ENCODE peak calls at places on chromosomes 12 and 14, in four cellular contexts. A is HCT116, H is neural progenitor cell, M is cardiac muscle cell. T is an unnamed sample. For H3K4me1 and H3K27me3, the result is how much of the 10 kb centered on the place peaks cover.

GRCh38 chr14:28758253-28758915 is 8.2 kb upstream of the FOXG1 start:
- DNase-seq in A (no peak), H (peak), M (no peak), T (no peak)

GRCh38 chr12:47808049-47808448 is 11.7 kb downstream of the HDAC7 start:
- DNase-seq in A (no peak), H (no peak), M (no peak), T (no peak)

GRCh38 chr12:12521044-12521485 is 41.6 kb downstream of the DUSP16 start:
- DNase-seq in A (no peak), H (peak), M (no peak), T (peak)

GRCh38 chr14:68695326-68695768 is 97.5 kb downstream of the ZFP36L1 start:
- DNase-seq in A (peak), H (no peak), M (peak), T (no peak)

GRCh38 chr12:6745751-6746525 is 7.0 kb downstream of the MLF2 start:
- DNase-seq in A (no peak), H (no peak), M (no peak), T (no peak)

GRCh38 chr14:104421401-104421821 is 158.2 kb upstream of the C14orf180 start:
- DNase-seq in A (no peak), H (no peak), M (no peak), T (no peak)

GRCh38 chr12:15837141-15837781 is 44.9 kb upstream of the STRAP start:
- DNase-seq in A (no peak), H (no peak), M (peak), T (no peak)

GRCh38 chr14:74475678-74476077 is 17.4 kb downstream of the NPC2 start:
- DNase-seq in A (no peak), H (no peak), M (peak), T (no peak)

DNA sequence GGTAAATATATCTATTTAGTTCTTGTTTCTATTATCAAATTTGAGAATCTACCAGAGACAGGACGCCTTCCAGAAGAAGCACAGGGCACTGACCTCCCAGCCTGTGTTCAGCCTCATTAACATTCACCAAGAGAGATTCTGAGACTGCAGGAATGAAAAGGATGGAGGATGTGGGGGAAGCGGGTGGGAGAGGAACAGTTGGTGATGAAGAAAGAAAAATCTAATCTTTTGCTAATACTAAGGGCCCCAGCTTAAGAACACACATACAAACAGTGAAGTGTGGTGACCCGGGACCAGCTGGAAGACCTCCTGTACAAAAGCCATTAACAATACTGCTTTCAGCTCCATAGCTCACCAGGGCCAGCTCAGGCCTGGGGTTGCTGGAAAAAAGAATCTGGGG is 160.5 kb downstream of the NUAK1 start:
- DNase-seq in A (no peak), H (no peak), M (no peak), T (no peak)
- H3K4me1 ChIP-seq in A (under half), H (under half), M (under half), T (under half)

DNA sequence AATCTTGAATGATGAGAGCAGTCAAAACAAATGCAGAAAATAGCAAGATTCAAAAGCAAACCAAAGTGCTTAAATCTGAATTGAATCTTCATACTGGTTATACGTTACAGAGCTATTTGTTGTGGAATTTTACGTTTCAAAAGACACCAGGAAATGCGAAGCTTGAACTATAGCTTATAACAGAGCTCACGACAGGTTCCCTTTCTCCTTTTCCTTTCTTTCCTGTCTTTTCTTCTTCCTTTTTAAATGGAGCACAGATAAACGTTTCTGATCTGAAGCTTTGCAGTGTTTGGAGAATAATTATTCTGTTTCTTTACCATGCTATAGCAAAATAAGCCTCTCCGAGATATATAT is 492.6 kb upstream of the GARIN6 start:
- DNase-seq in A (no peak), H (no peak), M (no peak), T (no peak)
- H3K4me3 ChIP-seq in A (no peak), H (no peak), M (no peak), T (no peak)

DNA sequence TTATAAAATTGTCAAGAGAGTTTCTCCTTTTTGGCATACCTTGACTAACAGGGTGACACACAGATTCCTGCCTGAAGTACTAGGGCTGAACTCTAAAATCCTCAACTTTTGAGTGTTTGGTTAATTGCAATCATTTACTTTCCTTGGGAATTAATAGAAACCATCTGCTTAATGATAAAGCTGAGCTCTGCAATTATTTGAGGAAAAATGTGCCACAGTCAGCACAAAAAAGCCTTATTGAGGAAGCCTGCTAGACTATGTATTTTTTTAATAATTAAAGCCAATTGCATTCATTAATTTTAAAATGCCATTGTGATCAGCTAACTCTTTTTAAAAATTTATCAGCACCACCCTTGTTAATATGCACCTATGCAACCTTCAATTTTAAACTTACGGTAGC is 38.7 kb downstream of the PRICKLE1 start:
- DNase-seq in A (no peak), H (no peak), M (no peak), T (no peak)
- H3K27me3 ChIP-seq in A (under half), H (half or more), M (under half), T (under half)

DNA sequence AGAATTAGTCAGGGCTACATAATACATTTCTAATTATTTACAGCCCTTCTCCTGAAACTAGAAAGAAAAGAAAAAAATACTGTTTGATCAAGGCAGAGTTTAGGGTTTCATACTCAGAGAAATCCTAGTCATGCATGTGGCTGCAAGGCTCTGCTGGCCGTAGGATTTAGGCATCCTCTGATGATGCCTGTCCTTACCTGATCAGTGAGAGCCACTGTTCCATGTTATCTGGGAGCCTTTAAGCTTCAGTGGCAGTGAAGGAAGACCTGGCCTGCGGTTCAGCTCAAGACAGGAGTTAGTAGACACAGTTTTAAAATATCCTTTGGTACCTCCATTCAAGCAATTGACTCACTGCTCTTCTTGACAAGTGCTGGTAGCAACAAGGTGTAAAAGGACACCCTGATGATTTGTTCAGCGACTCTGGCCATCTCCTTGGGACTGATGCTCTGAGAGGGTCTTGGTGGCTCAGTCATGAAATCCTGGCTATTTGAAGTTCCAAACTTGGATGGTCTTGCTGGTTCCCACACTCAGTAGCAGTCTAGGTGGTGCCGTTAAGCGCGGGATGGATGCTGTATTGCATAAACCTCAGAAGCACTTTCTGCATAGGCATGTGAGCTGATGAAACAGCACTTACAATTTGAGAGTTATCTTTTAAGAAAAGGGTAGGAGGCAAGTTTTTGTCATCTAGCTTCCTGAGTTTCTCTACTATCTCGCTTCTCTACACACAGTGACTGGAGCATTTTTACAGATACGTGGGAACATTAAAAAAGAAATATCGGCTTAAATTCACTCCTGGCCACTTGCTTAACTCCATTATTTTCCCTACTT is 162.0 kb downstream of the SAMD4A start:
- DNase-seq in A (no peak), H (no peak), M (peak), T (no peak)
- H3K4me1 ChIP-seq in A (under half), H (under half), M (half or more), T (under half)

GRCh38 chr12:89529738-89530137 is 3.9 kb upstream of the POC1B start:
- DNase-seq in A (no peak), H (peak), M (peak), T (peak)
- H3K4me3 ChIP-seq in A (no peak), H (no peak), M (no peak), T (no peak)

DNA sequence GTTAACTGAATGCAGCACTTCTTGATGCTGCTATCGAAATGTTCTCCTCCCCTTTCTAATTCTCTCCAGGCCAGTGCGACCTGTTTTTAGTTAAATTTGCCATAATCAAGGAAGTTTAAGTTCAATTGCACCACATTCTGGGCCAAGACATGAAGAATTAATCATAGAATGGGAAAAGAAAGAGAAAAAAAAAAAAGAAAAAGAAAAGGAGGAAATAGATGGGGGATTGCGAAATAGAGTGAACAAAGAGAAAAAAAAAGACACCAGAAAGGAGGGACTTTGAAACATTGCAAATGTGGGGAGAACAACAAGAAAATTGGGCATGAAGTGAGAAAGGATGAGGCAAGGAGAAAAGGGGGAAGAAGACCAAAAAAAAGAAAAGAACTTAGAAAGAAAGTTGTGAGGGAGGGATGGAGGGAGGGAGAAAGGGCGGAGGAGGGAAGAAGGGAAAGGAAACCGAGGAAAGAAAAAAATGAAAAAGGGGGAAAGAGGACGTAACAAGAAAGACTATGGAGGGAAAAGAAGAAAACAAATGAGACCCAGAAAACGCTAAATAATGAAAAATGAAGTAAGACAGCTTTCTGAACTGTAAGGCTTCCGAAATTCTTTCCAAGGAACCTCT is 32.8 kb upstream of the TBX5 start:
- DNase-seq in A (no peak), H (no peak), M (no peak), T (no peak)
- H3K27me3 ChIP-seq in A (under half), H (half or more), M (half or more), T (under half)

DNA sequence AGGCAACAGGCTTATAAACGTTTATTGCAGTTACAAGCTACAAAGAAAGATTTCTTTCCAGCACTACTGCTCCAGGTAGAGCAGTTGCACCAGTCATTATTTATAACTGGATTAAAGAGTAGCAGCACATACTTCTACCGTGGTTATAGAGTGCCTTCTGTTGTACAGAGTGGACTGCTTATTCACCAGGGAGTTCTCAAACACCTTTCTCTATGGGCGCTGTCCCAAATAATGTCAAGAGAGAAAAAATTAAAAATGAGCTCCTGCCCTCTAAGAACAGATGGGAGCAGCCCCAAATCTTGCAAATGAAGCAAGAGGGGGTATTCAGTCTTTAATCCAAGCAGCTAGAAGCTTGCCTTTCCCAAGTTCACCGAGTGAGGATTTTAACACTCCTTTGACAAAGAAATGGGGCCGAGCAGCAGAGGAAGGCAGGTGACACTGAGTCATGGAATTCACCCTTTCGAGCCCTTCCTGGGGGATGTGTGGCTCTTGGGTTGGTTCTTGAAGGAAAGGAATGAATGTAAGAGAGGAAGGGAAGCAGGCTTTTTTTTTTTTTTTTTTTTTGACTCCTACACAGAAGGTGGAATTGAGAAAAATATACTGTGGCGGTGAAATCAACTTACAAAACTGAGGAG is 181.2 kb downstream of the PRKCH start:
- DNase-seq in A (no peak), H (no peak), M (peak), T (no peak)
- H3K4me1 ChIP-seq in A (under half), H (under half), M (under half), T (under half)